ENCODE peak calls at places on chromosome 14, in five cellular contexts. T is EL; V is GM13977; B is GM12891; Q is activated naive CD4-positive, alpha-beta T cell. Y is an unnamed sample.

GRCh38 chr14:104139460-104140212 is 1.2 kb downstream of the KIF26A start:
- DNase-seq in T (no peak), V (no peak), B (no peak), Q (no peak), Y (no peak)

GRCh38 chr14:74647061-74647833 is 35.2 kb upstream of the LTBP2 start:
- DNase-seq in T (peak), V (no peak), B (no peak), Q (no peak), Y (no peak)

GRCh38 chr14:98564541-98564940 is 707.5 kb downstream of the BCL11B start:
- DNase-seq in T (no peak), V (no peak), B (no peak), Q (no peak), Y (no peak)

GRCh38 chr14:89486505-89486904 is 69.5 kb upstream of the FOXN3 start:
- DNase-seq in T (no peak), V (no peak), B (no peak), Q (no peak), Y (no peak)

GRCh38 chr14:74469548-74470518 is 23.3 kb downstream of the NPC2 start:
- DNase-seq in T (no peak), V (no peak), B (no peak), Q (no peak), Y (no peak)

GRCh38 chr14:105426416-105427130 is 6.9 kb downstream of the MTA1 start:
- DNase-seq in T (no peak), V (no peak), B (no peak), Q (no peak), Y (no peak)

GRCh38 chr14:104363891-104364760 is 215.4 kb upstream of the C14orf180 start:
- DNase-seq in T (no peak), V (no peak), B (no peak), Q (no peak), Y (no peak)

GRCh38 chr14:68216072-68216471 is 396.5 kb downstream of the RAD51B start:
- DNase-seq in T (no peak), V (no peak), B (no peak), Q (no peak), Y (no peak)

GRCh38 chr14:59870277-59871165 is at the start of gene RTN1:
- DNase-seq in T (peak), V (peak), B (peak), Q (no peak), Y (no peak)

GRCh38 chr14:22556021-22556989 is 32.7 kb downstream of the DAD1 start:
- DNase-seq in T (peak), V (peak), B (peak), Q (peak), Y (peak)

GRCh38 chr14:34583525-34583924 is 44.0 kb upstream of the EAPP start:
- DNase-seq in T (no peak), V (no peak), B (no peak), Q (no peak), Y (no peak)

GRCh38 chr14:61476737-61477410 is 155.5 kb downstream of the PRKCH start:
- DNase-seq in T (peak), V (peak), B (no peak), Q (peak), Y (no peak)

GRCh38 chr14:87811246-87811645 is 181.7 kb downstream of the GALC start:
- DNase-seq in T (no peak), V (no peak), B (no peak), Q (no peak), Y (no peak)

GRCh38 chr14:29892327-29892726 is 35.3 kb downstream of the PRKD1 start:
- DNase-seq in T (no peak), V (no peak), B (no peak), Q (no peak), Y (no peak)

GRCh38 chr14:76872796-76873432 is 46.7 kb downstream of the LRRC74A start:
- DNase-seq in T (peak), V (peak), B (peak), Q (peak), Y (no peak)

GRCh38 chr14:67411820-67412421 is at the start of gene PLEK2:
- DNase-seq in T (peak), V (no peak), B (no peak), Q (peak), Y (no peak)

GRCh38 chr14:37232907-37233481 is 35.3 kb downstream of the MIPOL1 start:
- DNase-seq in T (peak), V (peak), B (no peak), Q (no peak), Y (no peak)

GRCh38 chr14:20569066-20569465 is 8.2 kb upstream of the RNASE9 start:
- DNase-seq in T (no peak), V (no peak), B (no peak), Q (no peak), Y (no peak)

GRCh38 chr14:76056128-76056527 is 70.6 kb downstream of the IFT43 start:
- DNase-seq in T (peak), V (no peak), B (no peak), Q (no peak), Y (no peak)

GRCh38 chr14:44589180-44589579 is 82.1 kb upstream of the FSCB start:
- DNase-seq in T (no peak), V (no peak), B (no peak), Q (no peak), Y (no peak)

GRCh38 chr14:86430807-86431206 is 900.9 kb downstream of the FLRT2 start:
- DNase-seq in T (no peak), V (no peak), B (no peak), Q (no peak), Y (no peak)

GRCh38 chr14:100436745-100437406 is 113.7 kb downstream of the SLC25A47 start:
- DNase-seq in T (no peak), V (no peak), B (no peak), Q (no peak), Y (no peak)